ENCODE peak calls at places on chromosomes 3 and 15, in ten cellular contexts. One of them, this sample, is unnamed.

GRCh38 chr15:26126070-26126469 is 262.9 kb upstream of the ATP10A start:
- DNase-seq in cardiac muscle cell: no peak
- DNase-seq in heart left ventricle: no peak
- DNase-seq in upper lobe of right lung: no peak
- DNase-seq in effector memory CD4-positive, alpha-beta T cell: no peak
- DNase-seq in Karpas-422: no peak
- DNase-seq in right atrium auricular region: no peak
- DNase-seq in ovary: no peak
- DNase-seq in lower lobe of right lung: no peak
- DNase-seq in CD8-positive, alpha-beta memory T cell: no peak
- DNase-seq in this sample: no peak

GRCh38 chr3:112779558-112780480 is 66.8 kb downstream of the CD200R1L start:
- DNase-seq in cardiac muscle cell: peak; percentile 23
- DNase-seq in heart left ventricle: no peak
- DNase-seq in upper lobe of right lung: no peak
- DNase-seq in effector memory CD4-positive, alpha-beta T cell: no peak
- DNase-seq in Karpas-422: no peak
- DNase-seq in right atrium auricular region: no peak
- DNase-seq in ovary: no peak
- DNase-seq in lower lobe of right lung: no peak
- DNase-seq in CD8-positive, alpha-beta memory T cell: no peak
- DNase-seq in this sample: no peak

GRCh38 chr15:60476713-60477112 is 2.2 kb downstream of the ICE2 start:
- DNase-seq in cardiac muscle cell: peak; percentile 46
- DNase-seq in heart left ventricle: no peak
- DNase-seq in upper lobe of right lung: no peak
- DNase-seq in effector memory CD4-positive, alpha-beta T cell: no peak
- DNase-seq in Karpas-422: no peak
- DNase-seq in right atrium auricular region: no peak
- DNase-seq in ovary: no peak
- DNase-seq in lower lobe of right lung: no peak
- DNase-seq in CD8-positive, alpha-beta memory T cell: no peak
- DNase-seq in this sample: no peak

GRCh38 chr15:66156310-66156975 is 97.1 kb downstream of the MEGF11 start:
- DNase-seq in cardiac muscle cell: no peak
- DNase-seq in heart left ventricle: no peak
- DNase-seq in upper lobe of right lung: no peak
- DNase-seq in effector memory CD4-positive, alpha-beta T cell: no peak
- DNase-seq in Karpas-422: peak; percentile 43
- DNase-seq in right atrium auricular region: no peak
- DNase-seq in ovary: no peak
- DNase-seq in lower lobe of right lung: no peak
- DNase-seq in CD8-positive, alpha-beta memory T cell: no peak
- DNase-seq in this sample: no peak

GRCh38 chr3:152268501-152269422 is at the start of gene MBNL1:
- DNase-seq in cardiac muscle cell: peak; percentile 87
- DNase-seq in heart left ventricle: peak; percentile 88
- DNase-seq in upper lobe of right lung: peak; percentile 91
- DNase-seq in effector memory CD4-positive, alpha-beta T cell: peak; percentile 82
- DNase-seq in Karpas-422: peak; percentile 93
- DNase-seq in right atrium auricular region: peak; percentile 88
- DNase-seq in ovary: peak; percentile 81
- DNase-seq in lower lobe of right lung: peak; percentile 89
- DNase-seq in CD8-positive, alpha-beta memory T cell: peak; percentile 75
- DNase-seq in this sample: peak; percentile 84

GRCh38 chr15:92810418-92811138 is 89.5 kb upstream of the CHD2 start:
- DNase-seq in cardiac muscle cell: peak; percentile 89
- DNase-seq in heart left ventricle: peak; percentile 75
- DNase-seq in upper lobe of right lung: peak; percentile 89
- DNase-seq in effector memory CD4-positive, alpha-beta T cell: no peak
- DNase-seq in Karpas-422: peak; percentile 75
- DNase-seq in right atrium auricular region: peak; percentile 78
- DNase-seq in ovary: peak; percentile 83
- DNase-seq in lower lobe of right lung: peak; percentile 91
- DNase-seq in CD8-positive, alpha-beta memory T cell: no peak
- DNase-seq in this sample: no peak

GRCh38 chr15:52171386-52171785 is 19.8 kb downstream of the GNB5 start:
- DNase-seq in cardiac muscle cell: peak; percentile 21
- DNase-seq in heart left ventricle: no peak
- DNase-seq in upper lobe of right lung: no peak
- DNase-seq in effector memory CD4-positive, alpha-beta T cell: no peak
- DNase-seq in Karpas-422: no peak
- DNase-seq in right atrium auricular region: no peak
- DNase-seq in ovary: no peak
- DNase-seq in lower lobe of right lung: no peak
- DNase-seq in CD8-positive, alpha-beta memory T cell: no peak
- DNase-seq in this sample: no peak

GRCh38 chr15:70327328-70328136 is 229.8 kb upstream of the TLE3 start:
- DNase-seq in cardiac muscle cell: peak; percentile 92
- DNase-seq in heart left ventricle: no peak
- DNase-seq in upper lobe of right lung: no peak
- DNase-seq in effector memory CD4-positive, alpha-beta T cell: no peak
- DNase-seq in Karpas-422: peak; percentile 65
- DNase-seq in right atrium auricular region: peak; percentile 40
- DNase-seq in ovary: no peak
- DNase-seq in lower lobe of right lung: no peak
- DNase-seq in CD8-positive, alpha-beta memory T cell: no peak
- DNase-seq in this sample: no peak

GRCh38 chr15:56473017-56473416 is 8.1 kb upstream of the MNS1 start:
- DNase-seq in cardiac muscle cell: no peak
- DNase-seq in heart left ventricle: no peak
- DNase-seq in upper lobe of right lung: no peak
- DNase-seq in effector memory CD4-positive, alpha-beta T cell: no peak
- DNase-seq in Karpas-422: no peak
- DNase-seq in right atrium auricular region: no peak
- DNase-seq in ovary: no peak
- DNase-seq in lower lobe of right lung: no peak
- DNase-seq in CD8-positive, alpha-beta memory T cell: no peak
- DNase-seq in this sample: no peak

GRCh38 chr15:32851619-32852416 is 134.0 kb downstream of the GREM1 start:
- DNase-seq in cardiac muscle cell: peak; percentile 93
- DNase-seq in heart left ventricle: no peak
- DNase-seq in upper lobe of right lung: no peak
- DNase-seq in effector memory CD4-positive, alpha-beta T cell: no peak
- DNase-seq in Karpas-422: no peak
- DNase-seq in right atrium auricular region: no peak
- DNase-seq in ovary: no peak
- DNase-seq in lower lobe of right lung: no peak
- DNase-seq in CD8-positive, alpha-beta memory T cell: no peak
- DNase-seq in this sample: no peak

GRCh38 chr3:101266566-101266965 is 53.8 kb downstream of the IMPG2 start:
- DNase-seq in cardiac muscle cell: no peak
- DNase-seq in heart left ventricle: no peak
- DNase-seq in upper lobe of right lung: no peak
- DNase-seq in effector memory CD4-positive, alpha-beta T cell: no peak
- DNase-seq in Karpas-422: no peak
- DNase-seq in right atrium auricular region: no peak
- DNase-seq in ovary: no peak
- DNase-seq in lower lobe of right lung: no peak
- DNase-seq in CD8-positive, alpha-beta memory T cell: no peak
- DNase-seq in this sample: no peak

GRCh38 chr3:35624698-35625097 is 14.6 kb upstream of the ARPP21 start:
- DNase-seq in cardiac muscle cell: peak; percentile 20
- DNase-seq in heart left ventricle: no peak
- DNase-seq in upper lobe of right lung: no peak
- DNase-seq in effector memory CD4-positive, alpha-beta T cell: no peak
- DNase-seq in Karpas-422: no peak
- DNase-seq in right atrium auricular region: no peak
- DNase-seq in ovary: no peak
- DNase-seq in lower lobe of right lung: no peak
- DNase-seq in CD8-positive, alpha-beta memory T cell: no peak
- DNase-seq in this sample: no peak

DNA sequence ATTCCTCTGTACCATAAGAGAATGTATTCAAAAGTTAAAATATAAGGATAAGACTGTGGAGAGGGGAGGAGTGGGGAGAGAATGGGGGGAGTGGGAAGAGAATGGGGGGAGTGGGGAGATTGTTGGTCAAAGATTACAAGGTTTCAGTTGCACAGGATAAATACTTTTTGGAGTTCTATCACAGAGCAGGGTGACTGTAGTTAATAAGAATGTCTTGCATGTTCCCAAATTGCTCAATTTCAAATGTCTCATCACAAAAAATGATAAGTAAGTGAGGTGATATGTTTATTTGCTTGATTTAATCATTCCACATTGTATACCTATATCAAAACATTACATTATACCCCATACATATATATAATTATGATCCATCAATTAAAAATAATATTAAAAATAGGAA is 23.0 kb upstream of the MEF2A start:
- DNase-seq in cardiac muscle cell: peak; percentile 32
- DNase-seq in heart left ventricle: no peak
- DNase-seq in upper lobe of right lung: no peak
- DNase-seq in effector memory CD4-positive, alpha-beta T cell: no peak
- DNase-seq in Karpas-422: no peak
- DNase-seq in right atrium auricular region: no peak
- DNase-seq in ovary: no peak
- DNase-seq in lower lobe of right lung: no peak
- DNase-seq in CD8-positive, alpha-beta memory T cell: no peak
- DNase-seq in this sample: no peak
- H3K4me1 ChIP-seq in cardiac muscle cell: no peaks in the 10 kb centered on the region
- H3K4me1 ChIP-seq in heart left ventricle: no peaks in the 10 kb centered on the region
- H3K4me1 ChIP-seq in upper lobe of right lung: no peaks in the 10 kb centered on the region
- H3K4me1 ChIP-seq in effector memory CD4-positive, alpha-beta T cell: no peaks in the 10 kb centered on the region
- H3K4me1 ChIP-seq in Karpas-422: no peaks in the 10 kb centered on the region
- H3K4me1 ChIP-seq in right atrium auricular region: no peaks in the 10 kb centered on the region
- H3K4me1 ChIP-seq in ovary: no peaks in the 10 kb centered on the region
- H3K4me1 ChIP-seq in lower lobe of right lung: no peaks in the 10 kb centered on the region
- H3K4me1 ChIP-seq in CD8-positive, alpha-beta memory T cell: no peaks in the 10 kb centered on the region
- H3K4me1 ChIP-seq in this sample: no peaks in the 10 kb centered on the region

DNA sequence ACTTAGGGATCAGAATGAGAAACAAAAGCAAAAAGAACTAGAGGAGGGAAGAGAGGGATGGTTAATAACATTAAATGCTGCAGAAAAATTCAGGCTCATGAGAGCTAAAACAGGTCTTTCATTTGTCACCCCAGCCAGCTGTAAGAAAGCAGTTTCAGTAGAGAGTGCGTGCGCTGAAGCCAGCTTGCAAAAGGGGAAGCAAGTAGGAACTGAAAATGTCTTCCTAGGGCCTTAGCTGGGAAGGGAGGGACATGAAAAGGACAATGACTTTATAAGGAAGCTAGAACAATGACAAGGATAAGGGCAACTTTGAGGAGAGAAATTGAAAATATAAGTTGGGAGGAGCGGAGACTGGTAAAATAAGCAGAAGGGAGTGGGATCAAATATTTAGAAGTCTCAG is 3.1 kb downstream of the CIAO2A start:
- DNase-seq in cardiac muscle cell: no peak
- DNase-seq in heart left ventricle: no peak
- DNase-seq in upper lobe of right lung: no peak
- DNase-seq in effector memory CD4-positive, alpha-beta T cell: no peak
- DNase-seq in Karpas-422: no peak
- DNase-seq in right atrium auricular region: no peak
- DNase-seq in ovary: no peak
- DNase-seq in lower lobe of right lung: no peak
- DNase-seq in CD8-positive, alpha-beta memory T cell: no peak
- DNase-seq in this sample: no peak
- H3K4me1 ChIP-seq in cardiac muscle cell: peaks cover 25% of the 10 kb centered on the region
- H3K4me1 ChIP-seq in heart left ventricle: peaks cover 55% of the 10 kb centered on the region
- H3K4me1 ChIP-seq in upper lobe of right lung: peaks cover 36% of the 10 kb centered on the region
- H3K4me1 ChIP-seq in effector memory CD4-positive, alpha-beta T cell: peaks cover 27% of the 10 kb centered on the region
- H3K4me1 ChIP-seq in Karpas-422: peaks cover 42% of the 10 kb centered on the region
- H3K4me1 ChIP-seq in right atrium auricular region: no peaks in the 10 kb centered on the region
- H3K4me1 ChIP-seq in ovary: peaks cover 12% of the 10 kb centered on the region
- H3K4me1 ChIP-seq in lower lobe of right lung: peaks cover 46% of the 10 kb centered on the region
- H3K4me1 ChIP-seq in CD8-positive, alpha-beta memory T cell: peaks cover 28% of the 10 kb centered on the region
- H3K4me1 ChIP-seq in this sample: peaks cover 65% of the 10 kb centered on the region

GRCh38 chr3:196217307-196218154 is 1.2 kb downstream of the SLC51A start:
- DNase-seq in cardiac muscle cell: no peak
- DNase-seq in heart left ventricle: no peak
- DNase-seq in upper lobe of right lung: no peak
- DNase-seq in effector memory CD4-positive, alpha-beta T cell: no peak
- DNase-seq in Karpas-422: no peak
- DNase-seq in right atrium auricular region: no peak
- DNase-seq in ovary: no peak
- DNase-seq in lower lobe of right lung: no peak
- DNase-seq in CD8-positive, alpha-beta memory T cell: no peak
- DNase-seq in this sample: no peak

GRCh38 chr3:196216681-196217211 is 412 bp downstream of the SLC51A start:
- DNase-seq in cardiac muscle cell: no peak
- DNase-seq in heart left ventricle: no peak
- DNase-seq in upper lobe of right lung: peak; percentile 59
- DNase-seq in effector memory CD4-positive, alpha-beta T cell: no peak
- DNase-seq in Karpas-422: no peak
- DNase-seq in right atrium auricular region: no peak
- DNase-seq in ovary: no peak
- DNase-seq in lower lobe of right lung: no peak
- DNase-seq in CD8-positive, alpha-beta memory T cell: no peak
- DNase-seq in this sample: no peak

GRCh38 chr3:196215493-196215892 is 841 bp upstream of the SLC51A start:
- DNase-seq in cardiac muscle cell: no peak
- DNase-seq in heart left ventricle: no peak
- DNase-seq in upper lobe of right lung: peak; percentile 32
- DNase-seq in effector memory CD4-positive, alpha-beta T cell: no peak
- DNase-seq in Karpas-422: no peak
- DNase-seq in right atrium auricular region: no peak
- DNase-seq in ovary: no peak
- DNase-seq in lower lobe of right lung: no peak
- DNase-seq in CD8-positive, alpha-beta memory T cell: no peak
- DNase-seq in this sample: no peak

GRCh38 chr3:196214783-196215441 is 1.4 kb upstream of the SLC51A start:
- DNase-seq in cardiac muscle cell: no peak
- DNase-seq in heart left ventricle: no peak
- DNase-seq in upper lobe of right lung: peak; percentile 51
- DNase-seq in effector memory CD4-positive, alpha-beta T cell: no peak
- DNase-seq in Karpas-422: no peak
- DNase-seq in right atrium auricular region: no peak
- DNase-seq in ovary: peak; percentile 65
- DNase-seq in lower lobe of right lung: no peak
- DNase-seq in CD8-positive, alpha-beta memory T cell: no peak
- DNase-seq in this sample: no peak

GRCh38 chr3:196216081-196216564 is at the start of gene SLC51A:
- DNase-seq in cardiac muscle cell: no peak
- DNase-seq in heart left ventricle: no peak
- DNase-seq in upper lobe of right lung: peak; percentile 61
- DNase-seq in effector memory CD4-positive, alpha-beta T cell: no peak
- DNase-seq in Karpas-422: no peak
- DNase-seq in right atrium auricular region: no peak
- DNase-seq in ovary: no peak
- DNase-seq in lower lobe of right lung: no peak
- DNase-seq in CD8-positive, alpha-beta memory T cell: no peak
- DNase-seq in this sample: no peak
- H3K4me1 ChIP-seq in cardiac muscle cell: peaks cover 5% of the 10 kb centered on the region
- H3K4me1 ChIP-seq in heart left ventricle: peaks cover 14% of the 10 kb centered on the region
- H3K4me1 ChIP-seq in upper lobe of right lung: peaks cover 5% of the 10 kb centered on the region
- H3K4me1 ChIP-seq in effector memory CD4-positive, alpha-beta T cell: peaks cover 7% of the 10 kb centered on the region
- H3K4me1 ChIP-seq in Karpas-422: peaks cover 9% of the 10 kb centered on the region
- H3K4me1 ChIP-seq in right atrium auricular region: no peaks in the 10 kb centered on the region
- H3K4me1 ChIP-seq in ovary: peaks cover 6% of the 10 kb centered on the region
- H3K4me1 ChIP-seq in lower lobe of right lung: peaks cover 16% of the 10 kb centered on the region
- H3K4me1 ChIP-seq in CD8-positive, alpha-beta memory T cell: peaks cover 16% of the 10 kb centered on the region
- H3K4me1 ChIP-seq in this sample: peaks cover 16% of the 10 kb centered on the region

DNA sequence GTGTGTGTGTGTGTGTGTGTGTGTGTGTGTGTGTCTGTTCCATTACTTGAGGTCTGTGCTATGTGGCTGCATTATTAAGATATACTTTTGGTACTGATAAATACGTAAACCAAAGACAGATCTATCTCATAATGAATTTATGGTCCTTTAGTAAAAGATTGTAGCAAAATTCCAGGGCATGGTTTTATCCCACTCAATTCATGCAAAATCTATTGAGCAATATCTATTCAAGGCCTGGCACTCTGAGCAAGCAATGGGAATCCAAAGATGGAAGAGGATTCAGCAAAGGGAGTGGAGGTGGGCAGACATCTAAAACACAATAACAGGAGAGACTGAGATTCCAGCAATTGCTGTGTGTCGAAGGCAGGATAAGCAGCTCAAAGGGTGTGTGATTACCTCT is 86.8 kb downstream of the RFTN1 start:
- DNase-seq in cardiac muscle cell: peak; percentile 40
- DNase-seq in heart left ventricle: no peak
- DNase-seq in upper lobe of right lung: no peak
- DNase-seq in effector memory CD4-positive, alpha-beta T cell: no peak
- DNase-seq in Karpas-422: no peak
- DNase-seq in right atrium auricular region: no peak
- DNase-seq in ovary: no peak
- DNase-seq in lower lobe of right lung: no peak
- DNase-seq in CD8-positive, alpha-beta memory T cell: no peak
- DNase-seq in this sample: no peak
- H3K4me1 ChIP-seq in cardiac muscle cell: peaks cover 8% of the 10 kb centered on the region
- H3K4me1 ChIP-seq in heart left ventricle: peaks cover 38% of the 10 kb centered on the region
- H3K4me1 ChIP-seq in upper lobe of right lung: peaks cover 36% of the 10 kb centered on the region
- H3K4me1 ChIP-seq in effector memory CD4-positive, alpha-beta T cell: no peaks in the 10 kb centered on the region
- H3K4me1 ChIP-seq in Karpas-422: peaks cover 99% of the 10 kb centered on the region
- H3K4me1 ChIP-seq in right atrium auricular region: no peaks in the 10 kb centered on the region
- H3K4me1 ChIP-seq in ovary: peaks cover 10% of the 10 kb centered on the region
- H3K4me1 ChIP-seq in lower lobe of right lung: peaks cover 48% of the 10 kb centered on the region
- H3K4me1 ChIP-seq in CD8-positive, alpha-beta memory T cell: no peaks in the 10 kb centered on the region
- H3K4me1 ChIP-seq in this sample: peaks cover 4% of the 10 kb centered on the region

This sample was measured in stomach.